ENCODE peak calls at places on chromosomes 6 and 20, in seven cellular contexts. S is renal cortical epithelial cell; G is NCI-H2081; K is AG04450; U is psoas muscle; M is stimulated activated CD8-positive, alpha-beta memory T cell treated with anti-CD3 and anti-CD28 coated beads, Interleukin-15, amount 100 ng/mL, for 4 hours; B is EH. E is an unnamed sample.

GRCh38 chr20:38115205-38115604 is 49.9 kb downstream of the TGM2 start:
- DNase-seq in S (peak; percentile 62), G (no peak), K (no peak), U (no peak), M (no peak), B (no peak), E (no peak)

GRCh38 chr20:15594296-15594695 is 979.0 kb downstream of the KIF16B start:
- DNase-seq in S (peak; percentile 38), G (no peak), K (no peak), U (no peak), M (no peak), B (no peak), E (no peak)

GRCh38 chr20:9417665-9418064 is 96.7 kb upstream of the LAMP5 start:
- DNase-seq in S (no peak), G (no peak), K (no peak), U (no peak), M (no peak), B (peak; percentile 75), E (no peak)

GRCh38 chr6:136290406-136291010 is 862 bp upstream of the BCLAF1 start:
- DNase-seq in S (peak; percentile 75), G (peak; percentile 87), K (peak; percentile 60), U (peak; percentile 87), M (peak; percentile 63), B (peak; percentile 92), E (peak; percentile 43)

GRCh38 chr20:17655865-17656489 is 26.1 kb downstream of the RRBP1 start:
- DNase-seq in S (no peak), G (no peak), K (no peak), U (no peak), M (no peak), B (peak; percentile 54), E (no peak)

GRCh38 chr20:58703765-58704331 is 11.2 kb downstream of the NPEPL1 start:
- DNase-seq in S (no peak), G (no peak), K (no peak), U (no peak), M (no peak), B (no peak), E (no peak)

GRCh38 chr20:45404438-45404837 is 3.7 kb upstream of the DBNDD2 start:
- DNase-seq in S (no peak), G (no peak), K (no peak), U (no peak), M (no peak), B (no peak), E (no peak)

GRCh38 chr6:80179691-80180090 is 73.2 kb downstream of the BCKDHB start:
- DNase-seq in S (no peak), G (no peak), K (no peak), U (no peak), M (no peak), B (peak; percentile 23), E (no peak)

GRCh38 chr20:50730765-50731054 is 670 bp upstream of the PARD6B start:
- DNase-seq in S (no peak), G (no peak), K (no peak), U (no peak), M (no peak), B (no peak), E (no peak)

GRCh38 chr6:51147756-51148155 is 329.1 kb downstream of the TFAP2B start:
- DNase-seq in S (peak; percentile 32), G (no peak), K (no peak), U (no peak), M (no peak), B (no peak), E (no peak)

GRCh38 chr20:13325033-13325432 is 104.0 kb downstream of the ISM1 start:
- DNase-seq in S (peak; percentile 38), G (peak; percentile 20), K (no peak), U (no peak), M (no peak), B (peak; percentile 65), E (no peak)

GRCh38 chr20:61937146-61937962 is 128.3 kb downstream of the TAF4 start:
- DNase-seq in S (no peak), G (no peak), K (no peak), U (no peak), M (no peak), B (no peak), E (no peak)

GRCh38 chr6:7204726-7205125 is 97.0 kb downstream of the RREB1 start:
- DNase-seq in S (peak; percentile 84), G (no peak), K (no peak), U (no peak), M (no peak), B (peak; percentile 82), E (no peak)

GRCh38 chr6:128822271-128822670 is 60.7 kb upstream of the LAMA2 start:
- DNase-seq in S (peak; percentile 9), G (no peak), K (peak; percentile 16), U (no peak), M (no peak), B (peak; percentile 34), E (no peak)

GRCh38 chr6:143673638-143674037 is 4.1 kb upstream of the PHACTR2 start:
- DNase-seq in S (peak; percentile 80), G (no peak), K (no peak), U (no peak), M (no peak), B (peak; percentile 70), E (no peak)

GRCh38 chr6:18415671-18416340 is 28.7 kb downstream of the RNF144B start:
- DNase-seq in S (peak; percentile 83), G (no peak), K (no peak), U (no peak), M (no peak), B (peak; percentile 32), E (no peak)